ENCODE peak calls at places on chromosome 9, in nine cellular contexts. M is M059J; C is NCI-H2081; L is GM12865; K is LoVo; V is NCI-H1417; D is sigmoid colon; U is activated CD8-positive, alpha-beta memory T cell treated with anti-CD3 and anti-CD28 coated beads for 48 hours; B is stimulated activated CD8-positive, alpha-beta memory T cell treated with anti-CD3 and anti-CD28 coated beads, Interleukin-15, amount 100 ng/mL, for 1 hour. A is an unnamed sample.

GRCh38 chr9:130445268-130445983 is 665 bp downstream of the ASS1 start:
- DNase-seq in V (peak; percentile 76), C (no peak), D (peak; percentile 80), K (peak; percentile 65), B (no peak), M (no peak), L (no peak), U (no peak), A (peak; percentile 77)

GRCh38 chr9:19231126-19232035 is 888 bp downstream of the DENND4C start:
- DNase-seq in V (peak; percentile 71), L (peak; percentile 37), D (peak; percentile 69), C (peak; percentile 33), M (peak; percentile 62), U (no peak), B (no peak), K (peak; percentile 9), A (peak; percentile 13)

GRCh38 chr9:111851536-111851935 is 45.1 kb upstream of the UGCG start:
- DNase-seq in C (no peak), U (no peak), D (no peak), K (peak; percentile 45), M (peak; percentile 79), V (no peak), L (no peak), B (no peak), A (no peak)

GRCh38 chr9:77421506-77422265 is 226.4 kb downstream of the GNA14 start:
- DNase-seq in D (no peak), V (no peak), C (no peak), B (no peak), K (no peak), L (no peak), M (peak; percentile 69), U (no peak), A (no peak)

GRCh38 chr9:18163146-18163545 is 310.8 kb upstream of the ADAMTSL1 start:
- DNase-seq in M (no peak), C (no peak), B (no peak), V (no peak), K (no peak), D (no peak), L (no peak), U (no peak), A (no peak)

GRCh38 chr9:116383956-116384355 is 230.4 kb downstream of the PAPPA start:
- DNase-seq in K (no peak), L (no peak), M (peak; percentile 13), U (no peak), D (no peak), C (no peak), V (no peak), B (no peak), A (no peak)

GRCh38 chr9:133126697-133127339 is 5.8 kb upstream of the RALGDS start:
- DNase-seq in D (no peak), V (no peak), M (no peak), L (no peak), B (no peak), C (no peak), K (no peak), U (no peak), A (no peak)

GRCh38 chr9:81416476-81417298 is 272.7 kb downstream of the TLE1 start:
- DNase-seq in C (no peak), B (no peak), D (no peak), L (no peak), M (peak; percentile 36), U (no peak), K (no peak), V (peak; percentile 58), A (no peak)

GRCh38 chr9:97866300-97866699 is 13.3 kb downstream of the FOXE1 start:
- DNase-seq in D (no peak), L (no peak), M (no peak), C (no peak), U (no peak), V (no peak), K (no peak), B (no peak), A (no peak)

GRCh38 chr9:98861881-98862501 is 54.5 kb downstream of the GALNT12 start:
- DNase-seq in L (peak; percentile 11), U (no peak), C (no peak), V (no peak), K (peak; percentile 72), D (peak; percentile 83), M (peak; percentile 93), B (no peak), A (no peak)

GRCh38 chr9:82558855-82559615 is 503.9 kb downstream of the RASEF start:
- DNase-seq in V (no peak), B (no peak), K (no peak), M (peak; percentile 72), U (no peak), D (no peak), C (no peak), L (no peak), A (no peak)

GRCh38 chr9:79551999-79552398 is 19.8 kb upstream of the TLE4 start:
- DNase-seq in U (no peak), L (no peak), V (no peak), K (no peak), C (no peak), B (no peak), M (no peak), D (no peak), A (no peak)

GRCh38 chr9:119003218-119003617 is 366.0 kb downstream of the BRINP1 start:
- DNase-seq in M (peak; percentile 68), U (no peak), K (no peak), B (no peak), V (no peak), C (no peak), L (no peak), D (no peak), A (no peak)

GRCh38 chr9:7671847-7672246 is 127.7 kb downstream of the DMAC1 start:
- DNase-seq in B (no peak), U (no peak), M (no peak), K (no peak), L (no peak), C (no peak), D (no peak), V (no peak), A (no peak)

GRCh38 chr9:130196643-130197042 is 24.4 kb downstream of the NCS1 start:
- DNase-seq in D (no peak), L (no peak), C (peak; percentile 80), V (peak; percentile 88), U (no peak), K (no peak), B (no peak), M (peak; percentile 56), A (no peak)

GRCh38 chr9:81459591-81459990 is 229.8 kb downstream of the TLE1 start:
- DNase-seq in D (no peak), U (no peak), C (no peak), L (no peak), M (no peak), K (no peak), B (no peak), V (no peak), A (no peak)

GRCh38 chr9:107691649-107692048 is 202.1 kb upstream of the KLF4 start:
- DNase-seq in C (no peak), M (no peak), B (no peak), L (no peak), D (no peak), U (no peak), V (no peak), K (no peak), A (no peak)

GRCh38 chr9:79221084-79221483 is 350.7 kb upstream of the TLE4 start:
- DNase-seq in U (no peak), C (no peak), L (no peak), V (no peak), D (no peak), M (peak; percentile 100), K (no peak), B (no peak), A (peak; percentile 17)

GRCh38 chr9:34568783-34569182 is 20.7 kb downstream of the CNTFR start:
- DNase-seq in D (no peak), L (no peak), U (no peak), M (no peak), V (no peak), C (no peak), K (no peak), B (no peak), A (no peak)

GRCh38 chr9:95132406-95133350 is 184.8 kb downstream of the FANCC start:
- DNase-seq in C (no peak), V (peak; percentile 29), U (no peak), L (no peak), M (no peak), K (no peak), B (no peak), D (peak; percentile 46), A (no peak)

GRCh38 chr9:100170085-100170484 is 71.0 kb downstream of the INVS start:
- DNase-seq in B (no peak), D (no peak), L (no peak), M (peak; percentile 65), C (no peak), V (no peak), U (no peak), K (no peak), A (no peak)

GRCh38 chr9:76594764-76595410 is 135.9 kb downstream of the GCNT1 start:
- DNase-seq in V (no peak), C (no peak), M (peak; percentile 38), U (no peak), L (no peak), B (no peak), K (no peak), D (no peak), A (no peak)

GRCh38 chr9:126722252-126722921 is 82.5 kb upstream of the ZBTB43 start:
- DNase-seq in L (peak; percentile 86), D (peak; percentile 90), M (peak; percentile 87), C (peak; percentile 52), K (peak; percentile 79), B (peak; percentile 83), U (peak; percentile 79), V (peak; percentile 82), A (peak; percentile 65)

GRCh38 chr9:124309665-124310064 is 51.9 kb downstream of the NEK6 start:
- DNase-seq in V (no peak), C (no peak), U (no peak), B (no peak), L (no peak), K (peak; percentile 66), D (no peak), M (peak; percentile 99), A (peak; percentile 75)

GRCh38 chr9:504921-505821 is 290.5 kb downstream of the DOCK8 start:
- DNase-seq in U (no peak), C (no peak), D (peak; percentile 71), B (no peak), M (peak; percentile 24), V (peak; percentile 25), L (peak; percentile 5), K (no peak), A (peak; percentile 27)

GRCh38 chr9:135812961-135813360 is 94.4 kb downstream of the CAMSAP1 start:
- DNase-seq in K (no peak), B (no peak), V (no peak), L (no peak), D (no peak), M (no peak), C (no peak), U (no peak), A (no peak)

GRCh38 chr9:35675732-35676392 is 2.1 kb downstream of the CA9 start:
- DNase-seq in V (peak; percentile 49), U (no peak), K (no peak), D (no peak), M (no peak), B (no peak), C (no peak), L (no peak), A (no peak)

GRCh38 chr9:6625363-6625762 is 20.2 kb downstream of the GLDC start:
- DNase-seq in U (no peak), K (no peak), D (no peak), M (no peak), L (no peak), B (no peak), V (no peak), C (no peak), A (no peak)

GRCh38 chr9:19116391-19116790 is 10.9 kb downstream of the PLIN2 start:
- DNase-seq in M (peak; percentile 85), U (no peak), C (no peak), K (peak; percentile 55), B (no peak), L (no peak), V (no peak), D (no peak), A (no peak)

GRCh38 chr9:127751269-127752054 is 16.4 kb upstream of the TOR2A start:
- DNase-seq in C (no peak), V (no peak), U (no peak), B (no peak), K (peak; percentile 21), L (no peak), M (no peak), D (no peak), A (no peak)

GRCh38 chr9:131758972-131759647 is 19.2 kb upstream of the RAPGEF1 start:
- DNase-seq in U (no peak), C (no peak), K (no peak), M (peak; percentile 38), V (peak; percentile 77), B (no peak), L (peak; percentile 37), D (no peak), A (no peak)

A was measured in 8988T.